ENCODE peak calls at places on chromosomes 7 and 10, in six cellular contexts. A, G, D, L, B and P are unnamed samples.

GRCh38 chr7:87028636-87029035 is 30.8 kb downstream of the ELAPOR2 start:
- DNase-seq in G (no peak), A (no peak), L (no peak), B (no peak), D (no peak), P (no peak)

GRCh38 chr10:58412502-58412961 is 27.3 kb downstream of the TFAM start:
- DNase-seq in B (no peak), A (no peak), D (no peak), L (no peak), G (peak), P (no peak)

GRCh38 chr7:99099499-99100077 is 44.3 kb downstream of the SMURF1 start:
- DNase-seq in L (no peak), D (no peak), B (no peak), A (no peak), G (no peak), P (no peak)

GRCh38 chr10:29130190-29130673 is 158.6 kb upstream of the LYZL1 start:
- DNase-seq in A (no peak), D (no peak), B (peak), G (peak), L (no peak), P (no peak)

GRCh38 chr7:135877799-135878198 is 99.4 kb downstream of the MTPN start:
- DNase-seq in G (peak), D (no peak), A (no peak), B (no peak), L (no peak), P (no peak)

GRCh38 chr7:94393251-94393758 is 1.4 kb upstream of the COL1A2 start:
- DNase-seq in G (no peak), A (no peak), D (peak), L (no peak), B (peak), P (no peak)

GRCh38 chr10:8700689-8701088 is 646.2 kb downstream of the GATA3 start:
- DNase-seq in L (no peak), D (no peak), G (no peak), A (no peak), B (no peak), P (no peak)

GRCh38 chr7:29278362-29279070 is 83.9 kb downstream of the CHN2 start:
- DNase-seq in A (no peak), D (no peak), B (no peak), L (no peak), G (no peak), P (no peak)

GRCh38 chr7:63105978-63106377 is 892.7 kb upstream of the ZNF722 start:
- DNase-seq in G (no peak), A (no peak), D (no peak), L (no peak), B (no peak), P (no peak)

GRCh38 chr7:91520645-91521044 is 256.4 kb downstream of the FZD1 start:
- DNase-seq in A (no peak), L (no peak), B (no peak), G (no peak), D (no peak), P (no peak)

GRCh38 chr7:40418983-40419382 is 284.2 kb downstream of the SUGCT start:
- DNase-seq in D (no peak), B (no peak), A (no peak), G (no peak), L (no peak), P (no peak)

GRCh38 chr7:69109131-69109740 is 489.0 kb upstream of the AUTS2 start:
- DNase-seq in D (no peak), G (no peak), B (no peak), L (no peak), A (no peak), P (no peak)

GRCh38 chr7:92835140-92835850 is 1.1 kb downstream of the CDK6 start:
- DNase-seq in G (peak), D (peak), B (peak), L (peak), A (peak), P (no peak)

GRCh38 chr7:87192784-87193487 is 26.6 kb downstream of the TMEM243 start:
- DNase-seq in D (no peak), G (no peak), L (no peak), A (no peak), B (no peak), P (no peak)

GRCh38 chr10:59965899-59966650 is 59.7 kb upstream of the CCDC6 start:
- DNase-seq in G (no peak), L (no peak), A (no peak), D (no peak), B (no peak), P (no peak)

GRCh38 chr7:135716677-135717238 is 11.2 kb downstream of the SLC13A4 start:
- DNase-seq in A (no peak), G (peak), D (no peak), B (no peak), L (no peak), P (no peak)

GRCh38 chr7:138727336-138728099 is 26.4 kb upstream of the SVOPL start:
- DNase-seq in A (no peak), L (no peak), G (no peak), D (no peak), B (no peak), P (no peak)

GRCh38 chr7:148753224-148753623 is 54.5 kb downstream of the CUL1 start:
- DNase-seq in G (no peak), A (no peak), D (no peak), B (no peak), L (no peak), P (no peak)

GRCh38 chr7:78081888-78082287 is 283.3 kb downstream of the PHTF2 start:
- DNase-seq in B (no peak), G (no peak), A (no peak), L (no peak), D (no peak), P (no peak)

GRCh38 chr10:110918633-110919348 is at the start of gene BBIP1:
- DNase-seq in G (peak), D (peak), L (no peak), A (no peak), B (no peak), P (peak)

GRCh38 chr10:49091450-49092210 is 23.7 kb downstream of the VSTM4 start:
- DNase-seq in A (no peak), G (no peak), B (no peak), D (no peak), L (no peak), P (no peak)

GRCh38 chr7:29935111-29935510 is 54.5 kb downstream of the SCRN1 start:
- DNase-seq in G (peak), L (no peak), B (no peak), D (no peak), A (no peak), P (no peak)

GRCh38 chr7:42883950-42884349 is 27.9 kb downstream of the C7orf25 start:
- DNase-seq in B (no peak), A (no peak), D (no peak), L (no peak), G (peak), P (no peak)

GRCh38 chr10:102537948-102538347 is 34.2 kb downstream of the SUFU start:
- DNase-seq in L (no peak), G (no peak), A (no peak), D (no peak), B (no peak), P (no peak)

GRCh38 chr7:43879477-43879876 is 10.2 kb upstream of the MRPS24 start:
- DNase-seq in G (peak), B (no peak), L (no peak), A (no peak), D (no peak), P (no peak)

GRCh38 chr7:16695621-16696237 is 49.7 kb downstream of the BZW2 start:
- DNase-seq in A (no peak), L (no peak), G (peak), D (peak), B (peak), P (no peak)

GRCh38 chr10:110395350-110396283 is 90.9 kb upstream of the SMNDC1 start:
- DNase-seq in D (no peak), B (peak), A (no peak), L (no peak), G (peak), P (no peak)

GRCh38 chr10:71864861-71865473 is 13.9 kb upstream of the PSAP start:
- DNase-seq in B (no peak), A (no peak), D (no peak), L (no peak), G (peak), P (no peak)

GRCh38 chr7:2451171-2452073 is 24.8 kb downstream of the GRIFIN start:
- DNase-seq in L (peak), A (peak), G (peak), D (peak), B (peak), P (peak)

GRCh38 chr10:124123141-124123540 is 29.7 kb upstream of the CHST15 start:
- DNase-seq in A (no peak), L (no peak), B (no peak), D (no peak), G (no peak), P (no peak)

GRCh38 chr7:74272305-74273038 is 16.7 kb upstream of the CLIP2 start:
- DNase-seq in B (no peak), D (no peak), L (no peak), A (no peak), G (peak), P (no peak)

GRCh38 chr10:76082956-76083355 is 651.5 kb downstream of the LRMDA start:
- DNase-seq in B (no peak), A (no peak), L (no peak), G (peak), D (peak), P (peak)

GRCh38 chr7:137978464-137979237 is 23.2 kb downstream of the CREB3L2 start:
- DNase-seq in L (no peak), B (no peak), A (no peak), G (peak), D (no peak), P (no peak)